ENCODE peak calls at places on chromosome 17, in nine cellular contexts. One of them, this sample, is unnamed.

GRCh38 chr17:48368352-48368751 is 61.7 kb downstream of the SKAP1 start:
- DNase-seq in CD8-positive, alpha-beta T cell: no peak
- DNase-seq in IMR-90: no peak
- DNase-seq in K562: no peak
- DNase-seq in fibroblast of mammary gland: no peak
- DNase-seq in HFF-Myc: no peak
- DNase-seq in AG10803: no peak
- DNase-seq in psoas muscle: no peak
- DNase-seq in BJ: no peak
- DNase-seq in this sample: no peak

GRCh38 chr17:30952645-30953393 is 18.0 kb upstream of the RNF135 start:
- DNase-seq in K562: no peak
- DNase-seq in CD8-positive, alpha-beta T cell: no peak
- DNase-seq in fibroblast of mammary gland: no peak
- DNase-seq in AG10803: no peak
- DNase-seq in IMR-90: no peak
- DNase-seq in BJ: no peak
- DNase-seq in psoas muscle: no peak
- DNase-seq in HFF-Myc: no peak
- DNase-seq in this sample: no peak

GRCh38 chr17:48441231-48441711 is 11.3 kb upstream of the SKAP1 start:
- DNase-seq in CD8-positive, alpha-beta T cell: no peak
- DNase-seq in psoas muscle: no peak
- DNase-seq in IMR-90: no peak
- DNase-seq in K562: no peak
- DNase-seq in AG10803: no peak
- DNase-seq in fibroblast of mammary gland: no peak
- DNase-seq in HFF-Myc: no peak
- DNase-seq in BJ: no peak
- DNase-seq in this sample: no peak

GRCh38 chr17:80782536-80783427 is 208.9 kb upstream of the CHMP6 start:
- DNase-seq in K562: no peak
- DNase-seq in BJ: no peak
- DNase-seq in fibroblast of mammary gland: no peak
- DNase-seq in HFF-Myc: no peak
- DNase-seq in AG10803: peak; percentile 44
- DNase-seq in CD8-positive, alpha-beta T cell: peak; percentile 75
- DNase-seq in IMR-90: peak; percentile 59
- DNase-seq in psoas muscle: no peak
- DNase-seq in this sample: no peak

GRCh38 chr17:57899822-57900221 is 50.0 kb upstream of the MRPS23 start:
- DNase-seq in AG10803: no peak
- DNase-seq in BJ: no peak
- DNase-seq in psoas muscle: no peak
- DNase-seq in K562: no peak
- DNase-seq in HFF-Myc: no peak
- DNase-seq in fibroblast of mammary gland: no peak
- DNase-seq in CD8-positive, alpha-beta T cell: no peak
- DNase-seq in IMR-90: no peak
- DNase-seq in this sample: no peak

GRCh38 chr17:39002991-39003715 is 36.0 kb upstream of the FBXO47 start:
- DNase-seq in IMR-90: no peak
- DNase-seq in HFF-Myc: no peak
- DNase-seq in fibroblast of mammary gland: peak; percentile 93
- DNase-seq in K562: peak; percentile 63
- DNase-seq in BJ: peak; percentile 69
- DNase-seq in psoas muscle: peak; percentile 83
- DNase-seq in CD8-positive, alpha-beta T cell: peak; percentile 61
- DNase-seq in AG10803: peak; percentile 86
- DNase-seq in this sample: no peak

GRCh38 chr17:19883537-19884215 is 15.9 kb upstream of the ULK2 start:
- DNase-seq in BJ: no peak
- DNase-seq in IMR-90: peak; percentile 34
- DNase-seq in fibroblast of mammary gland: no peak
- DNase-seq in psoas muscle: no peak
- DNase-seq in K562: no peak
- DNase-seq in HFF-Myc: no peak
- DNase-seq in CD8-positive, alpha-beta T cell: no peak
- DNase-seq in AG10803: no peak
- DNase-seq in this sample: no peak

GRCh38 chr17:8469964-8470363 is 34.3 kb downstream of the NDEL1 start:
- DNase-seq in AG10803: no peak
- DNase-seq in K562: no peak
- DNase-seq in BJ: no peak
- DNase-seq in IMR-90: no peak
- DNase-seq in CD8-positive, alpha-beta T cell: no peak
- DNase-seq in psoas muscle: no peak
- DNase-seq in fibroblast of mammary gland: peak; percentile 29
- DNase-seq in HFF-Myc: no peak
- DNase-seq in this sample: no peak

GRCh38 chr17:41140360-41141132 is at the start of gene KRTAP4-6:
- DNase-seq in psoas muscle: no peak
- DNase-seq in HFF-Myc: peak; percentile 35
- DNase-seq in BJ: peak; percentile 60
- DNase-seq in AG10803: peak; percentile 95
- DNase-seq in IMR-90: peak; percentile 86
- DNase-seq in CD8-positive, alpha-beta T cell: no peak
- DNase-seq in fibroblast of mammary gland: peak; percentile 91
- DNase-seq in K562: no peak
- DNase-seq in this sample: peak; percentile 76

GRCh38 chr17:72710185-72710584 is 382.3 kb downstream of the SLC39A11 start:
- DNase-seq in fibroblast of mammary gland: no peak
- DNase-seq in psoas muscle: no peak
- DNase-seq in CD8-positive, alpha-beta T cell: no peak
- DNase-seq in K562: no peak
- DNase-seq in IMR-90: no peak
- DNase-seq in AG10803: no peak
- DNase-seq in BJ: no peak
- DNase-seq in HFF-Myc: no peak
- DNase-seq in this sample: no peak

GRCh38 chr17:20999044-20999573 is 43.7 kb downstream of the USP22 start:
- DNase-seq in BJ: no peak
- DNase-seq in CD8-positive, alpha-beta T cell: no peak
- DNase-seq in HFF-Myc: no peak
- DNase-seq in fibroblast of mammary gland: peak; percentile 49
- DNase-seq in AG10803: peak; percentile 16
- DNase-seq in psoas muscle: peak; percentile 63
- DNase-seq in IMR-90: no peak
- DNase-seq in K562: no peak
- DNase-seq in this sample: no peak

GRCh38 chr17:66971249-66971648 is 6.7 kb downstream of the CACNG4 start:
- DNase-seq in AG10803: no peak
- DNase-seq in IMR-90: no peak
- DNase-seq in CD8-positive, alpha-beta T cell: no peak
- DNase-seq in fibroblast of mammary gland: no peak
- DNase-seq in HFF-Myc: no peak
- DNase-seq in psoas muscle: no peak
- DNase-seq in BJ: no peak
- DNase-seq in K562: no peak
- DNase-seq in this sample: no peak

GRCh38 chr17:29844339-29845048 is 85.5 kb downstream of the SSH2 start:
- DNase-seq in AG10803: no peak
- DNase-seq in BJ: no peak
- DNase-seq in HFF-Myc: no peak
- DNase-seq in IMR-90: no peak
- DNase-seq in K562: peak; percentile 12
- DNase-seq in psoas muscle: no peak
- DNase-seq in fibroblast of mammary gland: peak; percentile 29
- DNase-seq in CD8-positive, alpha-beta T cell: no peak
- DNase-seq in this sample: no peak

GRCh38 chr17:33013596-33014375 is 22.1 kb downstream of the SPACA3 start:
- DNase-seq in psoas muscle: no peak
- DNase-seq in fibroblast of mammary gland: no peak
- DNase-seq in IMR-90: peak; percentile 9
- DNase-seq in K562: peak; percentile 18
- DNase-seq in HFF-Myc: no peak
- DNase-seq in CD8-positive, alpha-beta T cell: no peak
- DNase-seq in BJ: no peak
- DNase-seq in AG10803: no peak
- DNase-seq in this sample: no peak

GRCh38 chr17:27339836-27340550 is 46.1 kb downstream of the WSB1 start:
- DNase-seq in psoas muscle: no peak
- DNase-seq in fibroblast of mammary gland: peak; percentile 63
- DNase-seq in K562: peak; percentile 87
- DNase-seq in AG10803: no peak
- DNase-seq in IMR-90: no peak
- DNase-seq in HFF-Myc: no peak
- DNase-seq in CD8-positive, alpha-beta T cell: no peak
- DNase-seq in BJ: no peak
- DNase-seq in this sample: no peak

GRCh38 chr17:3770471-3770870 is 30.5 kb downstream of the ITGAE start:
- DNase-seq in fibroblast of mammary gland: no peak
- DNase-seq in HFF-Myc: no peak
- DNase-seq in AG10803: no peak
- DNase-seq in K562: no peak
- DNase-seq in IMR-90: no peak
- DNase-seq in psoas muscle: no peak
- DNase-seq in CD8-positive, alpha-beta T cell: peak; percentile 84
- DNase-seq in BJ: no peak
- DNase-seq in this sample: no peak

GRCh38 chr17:27425991-27426390 is 30.3 kb upstream of the KSR1 start:
- DNase-seq in K562: no peak
- DNase-seq in HFF-Myc: no peak
- DNase-seq in fibroblast of mammary gland: no peak
- DNase-seq in CD8-positive, alpha-beta T cell: no peak
- DNase-seq in BJ: no peak
- DNase-seq in IMR-90: no peak
- DNase-seq in AG10803: no peak
- DNase-seq in psoas muscle: no peak
- DNase-seq in this sample: no peak

GRCh38 chr17:42378597-42379594 is 9.3 kb downstream of the STAT3 start:
- DNase-seq in AG10803: peak; percentile 30
- DNase-seq in K562: no peak
- DNase-seq in psoas muscle: no peak
- DNase-seq in IMR-90: peak; percentile 34
- DNase-seq in CD8-positive, alpha-beta T cell: no peak
- DNase-seq in fibroblast of mammary gland: peak; percentile 37
- DNase-seq in BJ: no peak
- DNase-seq in HFF-Myc: no peak
- DNase-seq in this sample: no peak

GRCh38 chr17:6713130-6713917 is at the start of gene SLC13A5:
- DNase-seq in HFF-Myc: peak; percentile 4
- DNase-seq in IMR-90: no peak
- DNase-seq in psoas muscle: peak; percentile 36
- DNase-seq in fibroblast of mammary gland: peak; percentile 18
- DNase-seq in BJ: no peak
- DNase-seq in K562: peak; percentile 49
- DNase-seq in CD8-positive, alpha-beta T cell: peak; percentile 46
- DNase-seq in AG10803: no peak
- DNase-seq in this sample: no peak
- TF ChIP-seq CTCF in HFF-Myc: peak; percentile 26
- TF ChIP-seq CTCF in IMR-90: peak; percentile 23
- TF ChIP-seq CTCF in psoas muscle: peak; percentile 23
- TF ChIP-seq CTCF in fibroblast of mammary gland: peak; percentile 5
- TF ChIP-seq CTCF in BJ: peak; percentile 40
- TF ChIP-seq CTCF in K562: peak; percentile 17
- TF ChIP-seq CTCF in CD8-positive, alpha-beta T cell: no peak
- TF ChIP-seq CTCF in AG10803: peak; percentile 11
- TF ChIP-seq CTCF in this sample: no peak

GRCh38 chr17:64387545-64388171 is 3.0 kb downstream of the PECAM1 start:
- DNase-seq in HFF-Myc: no peak
- DNase-seq in psoas muscle: no peak
- DNase-seq in BJ: no peak
- DNase-seq in CD8-positive, alpha-beta T cell: no peak
- DNase-seq in AG10803: no peak
- DNase-seq in IMR-90: no peak
- DNase-seq in fibroblast of mammary gland: no peak
- DNase-seq in K562: no peak
- DNase-seq in this sample: no peak
- H3K4me3 ChIP-seq in HFF-Myc: no peak overlapping the region
- H3K4me3 ChIP-seq in psoas muscle: peak overlapping the region; percentile 59
- H3K4me3 ChIP-seq in BJ: no peak overlapping the region
- H3K4me3 ChIP-seq in CD8-positive, alpha-beta T cell: no peak overlapping the region
- H3K4me3 ChIP-seq in AG10803: no peak overlapping the region
- H3K4me3 ChIP-seq in IMR-90: no peak overlapping the region
- H3K4me3 ChIP-seq in fibroblast of mammary gland: no peak overlapping the region
- H3K4me3 ChIP-seq in K562: no peak overlapping the region
- H3K4me3 ChIP-seq in this sample: no peak overlapping the region

DNA sequence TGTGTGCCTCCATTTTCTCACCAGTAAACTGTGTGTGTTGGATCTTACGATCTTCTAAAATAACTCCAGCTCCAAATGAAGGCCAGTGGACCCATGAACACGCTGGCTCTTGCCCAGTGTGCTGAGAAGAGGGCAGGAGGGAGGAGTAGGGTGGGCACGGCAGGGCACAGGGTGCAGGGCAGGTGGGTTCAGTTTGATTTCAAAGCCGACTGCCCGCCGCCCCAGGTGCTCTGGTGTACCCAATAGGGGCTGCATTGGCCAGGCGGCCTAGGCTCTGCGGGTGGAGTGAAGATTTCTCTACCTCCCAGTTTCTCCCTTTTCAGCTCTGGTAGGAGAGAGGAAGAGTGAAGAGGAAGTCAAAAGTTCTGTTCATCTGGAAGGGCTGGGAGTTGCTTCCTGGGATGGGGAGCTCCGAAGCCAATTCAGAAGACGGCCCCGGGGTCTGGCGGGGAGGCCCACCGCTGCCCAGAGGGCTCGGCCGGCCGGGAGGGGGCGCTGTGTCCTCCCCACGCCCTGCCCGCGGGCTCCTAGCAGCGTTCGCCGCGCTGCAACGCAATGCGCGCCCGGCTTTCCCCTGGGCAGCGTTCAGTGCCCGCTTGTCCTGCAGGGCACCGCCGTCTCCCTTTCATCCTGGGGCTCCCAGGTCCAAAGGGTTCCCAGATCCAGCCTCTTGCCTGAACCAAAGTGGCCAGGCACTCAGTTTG is 1.1 kb upstream of the CRHR1 start:
- DNase-seq in fibroblast of mammary gland: no peak
- DNase-seq in IMR-90: no peak
- DNase-seq in K562: peak; percentile 77
- DNase-seq in HFF-Myc: no peak
- DNase-seq in psoas muscle: peak; percentile 35
- DNase-seq in CD8-positive, alpha-beta T cell: no peak
- DNase-seq in BJ: no peak
- DNase-seq in AG10803: no peak
- DNase-seq in this sample: no peak
- TF ChIP-seq CTCF in fibroblast of mammary gland: no peak
- TF ChIP-seq CTCF in IMR-90: peak; percentile 29
- TF ChIP-seq CTCF in K562: peak; percentile 53
- TF ChIP-seq CTCF in HFF-Myc: peak; percentile 51
- TF ChIP-seq CTCF in psoas muscle: peak; percentile 45
- TF ChIP-seq CTCF in CD8-positive, alpha-beta T cell: no peak
- TF ChIP-seq CTCF in BJ: no peak
- TF ChIP-seq CTCF in AG10803: no peak
- TF ChIP-seq CTCF in this sample: no peak

DNA sequence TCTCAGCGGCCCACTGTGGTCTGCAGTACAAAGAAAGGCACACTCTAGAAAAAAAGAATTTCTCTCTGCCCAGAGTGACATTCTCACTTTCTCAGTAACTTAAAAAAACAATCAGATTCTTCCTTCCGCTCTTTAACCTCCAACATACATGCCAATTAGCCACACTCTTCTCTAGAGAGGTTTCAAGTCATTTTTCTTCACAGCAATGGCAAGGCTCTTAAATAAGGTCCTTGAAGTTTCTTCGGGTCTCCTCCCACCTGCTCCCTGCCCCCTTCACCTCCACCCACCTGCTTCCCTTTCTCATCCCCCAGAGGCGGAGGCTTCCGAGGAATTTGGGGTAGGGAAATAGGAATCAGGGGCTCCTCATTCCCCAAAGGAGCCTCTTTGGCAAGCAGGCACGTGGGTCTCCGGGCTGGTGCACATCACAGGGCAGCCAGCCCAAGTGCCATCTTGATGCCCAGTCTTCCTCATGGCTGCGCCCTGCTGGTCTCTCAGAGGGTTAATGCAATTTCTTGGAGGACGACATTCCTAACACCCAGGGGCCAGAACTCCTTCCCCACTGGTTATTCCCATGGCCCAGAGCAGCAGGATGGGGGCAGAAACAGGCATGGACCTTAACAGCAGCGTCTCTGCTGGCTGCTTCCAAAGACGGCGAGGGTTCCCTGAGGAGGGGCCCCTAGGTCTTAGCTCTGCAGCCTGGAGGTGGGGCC is 865 bp upstream of the MEOX1 start:
- DNase-seq in K562: no peak
- DNase-seq in AG10803: no peak
- DNase-seq in BJ: no peak
- DNase-seq in HFF-Myc: no peak
- DNase-seq in psoas muscle: no peak
- DNase-seq in CD8-positive, alpha-beta T cell: no peak
- DNase-seq in IMR-90: no peak
- DNase-seq in fibroblast of mammary gland: no peak
- DNase-seq in this sample: no peak
- H3K4me3 ChIP-seq in K562: no peak overlapping the region
- H3K4me3 ChIP-seq in AG10803: no peak overlapping the region
- H3K4me3 ChIP-seq in BJ: no peak overlapping the region
- H3K4me3 ChIP-seq in HFF-Myc: no peak overlapping the region
- H3K4me3 ChIP-seq in psoas muscle: peak overlapping the region; percentile 60
- H3K4me3 ChIP-seq in CD8-positive, alpha-beta T cell: no peak overlapping the region
- H3K4me3 ChIP-seq in IMR-90: no peak overlapping the region
- H3K4me3 ChIP-seq in fibroblast of mammary gland: no peak overlapping the region
- H3K4me3 ChIP-seq in this sample: no peak overlapping the region

This sample was measured in epithelial cell of proximal tubule.